ENCODE peak calls at places on chromosomes 3 and 15, in seven cellular contexts. X, G, V, I, B, F and W are unnamed samples.

GRCh38 chr15:73212424-73212823 is 156.3 kb downstream of the HCN4 start:
- DNase-seq in X (no peak), G (no peak), V (peak; percentile 18), I (no peak), B (no peak), F (peak; percentile 57), W (no peak)

GRCh38 chr3:29955413-29955812 is 651.0 kb upstream of the TGFBR2 start:
- DNase-seq in X (no peak), G (no peak), V (no peak), I (no peak), B (no peak), F (no peak), W (peak; percentile 45)

GRCh38 chr3:148184798-148185197 is 512.9 kb upstream of the AGTR1 start:
- DNase-seq in X (no peak), G (no peak), V (no peak), I (no peak), B (no peak), F (no peak), W (no peak)

GRCh38 chr15:77869021-77869895 is 208.3 kb downstream of the TBC1D2B start:
- DNase-seq in X (no peak), G (no peak), V (no peak), I (no peak), B (peak; percentile 10), F (no peak), W (peak; percentile 46)

GRCh38 chr3:180913582-180914404 is 1.3 kb downstream of the FXR1 start:
- DNase-seq in X (no peak), G (no peak), V (peak; percentile 48), I (no peak), B (peak; percentile 38), F (peak; percentile 58), W (no peak)

GRCh38 chr3:160399347-160400047 is at the start of gene SMC4:
- DNase-seq in X (peak; percentile 75), G (peak; percentile 87), V (peak; percentile 96), I (peak; percentile 85), B (peak; percentile 92), F (peak; percentile 92), W (peak; percentile 95)

GRCh38 chr3:99808163-99808794 is 9.4 kb upstream of the CMSS1 start:
- DNase-seq in X (peak; percentile 71), G (peak; percentile 60), V (peak; percentile 85), I (peak; percentile 53), B (peak; percentile 86), F (peak; percentile 84), W (peak; percentile 78)

GRCh38 chr3:185831195-185831594 is 6.4 kb upstream of the IGF2BP2 start:
- DNase-seq in X (no peak), G (no peak), V (no peak), I (no peak), B (no peak), F (no peak), W (peak; percentile 54)

GRCh38 chr3:123712077-123712860 is 127.4 kb upstream of the HACD2 start:
- DNase-seq in X (peak; percentile 50), G (no peak), V (no peak), I (no peak), B (no peak), F (no peak), W (no peak)

DNA sequence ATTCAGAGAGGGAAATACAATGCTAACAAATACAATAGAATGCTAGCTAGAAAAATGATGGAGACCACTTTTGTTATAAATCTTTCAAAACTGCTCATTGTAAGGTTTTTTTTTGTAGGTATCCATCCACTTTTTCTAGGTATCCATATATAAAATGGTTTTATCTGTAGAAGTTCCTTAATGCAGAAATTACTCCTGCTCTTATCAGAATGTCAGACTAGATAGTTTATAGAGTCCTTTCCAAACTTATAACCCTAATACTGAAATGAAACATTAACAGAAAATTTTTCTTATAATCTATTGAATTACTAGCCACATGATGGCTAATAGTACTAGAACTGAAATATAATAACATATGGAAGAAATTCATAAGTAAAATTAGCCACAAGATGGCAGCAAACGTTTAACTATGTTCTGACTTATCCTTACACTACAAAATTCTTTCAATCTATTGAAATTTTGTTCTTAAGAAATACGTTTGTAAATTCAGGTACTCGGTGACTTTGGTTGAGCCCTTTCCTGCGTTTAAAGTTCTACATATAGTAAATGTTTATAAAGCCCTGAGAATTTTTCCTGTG is 58.5 kb downstream of the ECT2 start:
- DNase-seq in X (no peak), G (no peak), V (peak; percentile 84), I (no peak), B (peak; percentile 63), F (peak; percentile 61), W (peak; percentile 60)
- TF ChIP-seq CTCF in X (peak; percentile 57), G (peak; percentile 78), V (no peak), I (peak; percentile 65), B (no peak), F (peak; percentile 52), W (peak; percentile 66)

DNA sequence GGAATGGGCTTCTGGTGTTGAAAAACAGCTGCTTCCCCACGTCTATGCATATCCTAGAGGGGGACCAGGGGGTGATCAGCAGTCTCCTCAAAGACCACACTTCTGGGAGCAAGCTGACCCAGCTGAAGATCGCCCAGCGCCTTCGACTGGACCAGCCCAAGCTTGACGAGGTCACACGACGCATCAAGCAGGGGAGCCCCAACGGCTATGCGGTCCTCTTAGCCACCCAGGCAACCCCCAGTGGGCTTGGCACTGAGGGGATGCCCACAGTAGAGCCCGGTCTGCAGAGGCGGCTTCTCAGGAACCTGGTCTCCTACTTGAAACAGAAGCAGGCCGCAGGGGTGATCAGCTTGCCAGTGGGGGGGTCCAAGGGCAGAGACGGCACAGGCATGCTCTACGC is 2.5 kb downstream of the RBM15B start:
- DNase-seq in X (no peak), G (no peak), V (no peak), I (no peak), B (no peak), F (no peak), W (no peak)
- H3K4me2 ChIP-seq in X (no peak overlapping the region), G (no peak overlapping the region), V (no peak overlapping the region), I (peak overlapping the region; percentile 98), B (peak overlapping the region; percentile 29), F (no peak overlapping the region), W (no peak overlapping the region)

DNA sequence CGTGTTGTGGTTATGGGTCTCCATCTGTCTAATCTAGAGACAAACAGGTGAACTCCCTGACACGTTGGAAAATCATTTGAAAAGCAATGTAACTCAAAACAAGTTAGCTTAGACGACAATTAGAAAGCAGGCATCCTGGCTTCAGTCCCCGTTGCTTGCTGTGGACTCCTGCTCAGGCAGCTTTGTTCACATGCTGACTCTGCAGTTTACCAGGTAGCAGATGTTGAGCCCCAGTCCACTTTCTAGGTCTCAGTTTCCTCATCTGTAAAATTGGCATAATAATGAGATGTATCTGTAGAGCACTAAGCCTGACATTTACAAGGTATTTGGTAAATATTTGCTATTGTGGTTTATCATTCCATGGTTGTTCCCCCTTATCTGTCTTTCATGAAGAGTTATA is 327.2 kb upstream of the CHRM5 start:
- DNase-seq in X (no peak), G (no peak), V (no peak), I (no peak), B (no peak), F (no peak), W (no peak)
- H2AFZ ChIP-seq in X (no peak overlapping the region), G (no peak overlapping the region), V (no peak overlapping the region), I (no peak overlapping the region), B (no peak overlapping the region), F (no peak overlapping the region), W (no peak overlapping the region)

GRCh38 chr3:172449468-172450149 is 1.4 kb upstream of the GHSR start:
- DNase-seq in X (peak; percentile 79), G (no peak), V (peak; percentile 45), I (peak; percentile 50), B (peak; percentile 46), F (peak; percentile 25), W (no peak)
- TF ChIP-seq CTCF in X (peak; percentile 40), G (no peak), V (no peak), I (no peak), B (no peak), F (no peak), W (no peak)